ENCODE peak calls at places on chromosome 16, in seven cellular contexts. Z is lung, F is cardiac muscle cell, K is testis, I is thoracic aorta, L is small intestine, D is OCI-LY7. X is an unnamed sample.

GRCh38 chr16:1152123-1152638 is 725 bp upstream of the CACNA1H start:
- DNase-seq in Z (no peak), F (peak), K (no peak), I (no peak), L (no peak), D (no peak), X (peak)

GRCh38 chr16:11325404-11326083 is 19.7 kb upstream of the RMI2 start:
- DNase-seq in Z (no peak), F (no peak), K (no peak), I (no peak), L (no peak), D (peak), X (no peak)

GRCh38 chr16:66360624-66361324 is 5.7 kb upstream of the CDH5 start:
- DNase-seq in Z (no peak), F (no peak), K (no peak), I (no peak), L (no peak), D (peak), X (peak)

GRCh38 chr16:2350500-2350899 is 10.0 kb upstream of the ABCA3 start:
- DNase-seq in Z (no peak), F (no peak), K (no peak), I (no peak), L (no peak), D (no peak), X (no peak)

GRCh38 chr16:17106243-17106791 is 364.4 kb downstream of the XYLT1 start:
- DNase-seq in Z (no peak), F (peak), K (no peak), I (no peak), L (no peak), D (no peak), X (no peak)

GRCh38 chr16:73846292-73846849 is 450.2 kb upstream of the PSMD7 start:
- DNase-seq in Z (no peak), F (peak), K (no peak), I (no peak), L (no peak), D (no peak), X (no peak)

GRCh38 chr16:58511933-58512815 is 3.1 kb upstream of the SETD6 start:
- DNase-seq in Z (peak), F (peak), K (peak), I (peak), L (peak), D (peak), X (peak)

GRCh38 chr16:86882586-86883280 is 304.4 kb downstream of the FOXL1 start:
- DNase-seq in Z (no peak), F (peak), K (peak), I (no peak), L (no peak), D (no peak), X (peak)

GRCh38 chr16:12971216-12971615 is 69.8 kb downstream of the SHISA9 start:
- DNase-seq in Z (no peak), F (no peak), K (peak), I (no peak), L (no peak), D (no peak), X (peak)

GRCh38 chr16:15607700-15608396 is 35.1 kb downstream of the MARF1 start:
- DNase-seq in Z (no peak), F (no peak), K (peak), I (no peak), L (no peak), D (no peak), X (peak)

GRCh38 chr16:79081292-79082066 is 519.1 kb downstream of the MAF start:
- DNase-seq in Z (no peak), F (no peak), K (no peak), I (no peak), L (peak), D (no peak), X (no peak)

GRCh38 chr16:28311413-28311812 is 19.1 kb downstream of the SBK1 start:
- DNase-seq in Z (no peak), F (no peak), K (no peak), I (no peak), L (no peak), D (no peak), X (no peak)

GRCh38 chr16:17225551-17225950 is 245.2 kb downstream of the XYLT1 start:
- DNase-seq in Z (no peak), F (no peak), K (no peak), I (no peak), L (peak), D (no peak), X (no peak)

GRCh38 chr16:3004781-3005284 is 7.9 kb upstream of the CLDN9 start:
- DNase-seq in Z (peak), F (peak), K (no peak), I (no peak), L (peak), D (no peak), X (no peak)

GRCh38 chr16:86122681-86123342 is 223.8 kb downstream of the IRF8 start:
- DNase-seq in Z (no peak), F (no peak), K (no peak), I (no peak), L (peak), D (no peak), X (no peak)

GRCh38 chr16:951660-952301 is 19.0 kb downstream of the LMF1 start:
- DNase-seq in Z (no peak), F (no peak), K (no peak), I (no peak), L (no peak), D (no peak), X (no peak)

DNA sequence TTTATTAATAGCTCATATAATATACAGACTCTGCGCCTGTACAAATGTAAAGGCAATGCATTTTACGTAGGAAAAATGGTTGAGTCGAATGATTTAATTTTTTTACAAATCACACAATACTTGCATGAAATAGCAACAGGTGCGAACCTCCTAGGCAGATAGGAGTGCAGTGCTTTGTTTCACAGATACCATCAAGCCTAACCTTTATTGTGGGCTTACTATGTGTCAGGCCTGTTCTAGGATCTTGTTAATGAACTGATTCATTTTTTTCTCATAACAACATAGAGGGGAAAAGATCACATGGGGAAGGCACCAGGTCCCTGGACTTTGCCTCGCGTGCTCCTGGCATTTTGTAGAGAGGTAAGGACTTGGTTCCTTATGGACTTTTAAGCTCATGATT is 107.8 kb downstream of the PRKCB start:
- DNase-seq in Z (no peak), F (no peak), K (no peak), I (no peak), L (no peak), D (no peak), X (no peak)
- H3K27ac ChIP-seq in Z (no peak), F (no peak), K (no peak), I (no peak), L (no peak), D (no peak), X (no peak)

DNA sequence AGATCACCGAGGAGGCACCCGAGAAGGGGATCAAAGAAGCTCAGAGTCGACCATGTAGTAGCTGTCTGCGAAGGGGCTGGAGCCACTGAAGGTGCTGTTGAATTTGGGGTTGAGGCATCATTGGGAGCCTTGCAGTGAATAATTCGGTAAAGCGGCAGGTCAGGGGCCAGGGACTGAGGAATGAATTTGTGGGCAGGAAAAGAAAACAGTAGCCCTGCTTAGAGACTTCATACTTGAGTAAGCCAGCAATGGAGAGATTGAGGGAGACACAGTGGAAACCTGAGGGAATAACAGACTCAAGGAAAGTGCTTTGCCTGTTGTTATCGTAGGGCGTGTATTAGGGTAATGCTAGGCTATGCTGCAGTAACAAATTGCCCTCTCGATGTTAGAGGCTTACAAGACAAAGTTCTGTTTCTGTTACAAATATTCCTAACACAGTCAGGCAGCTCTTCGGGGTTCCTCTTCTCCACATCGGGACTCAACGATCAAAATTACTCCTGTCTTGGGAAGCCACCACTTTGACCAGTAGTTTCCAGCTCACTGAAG is 13.4 kb upstream of the HERPUD1 start:
- DNase-seq in Z (no peak), F (no peak), K (no peak), I (no peak), L (no peak), D (no peak), X (no peak)
- H3K27ac ChIP-seq in Z (no peak), F (no peak), K (no peak), I (no peak), L (peak), D (peak), X (no peak)

DNA sequence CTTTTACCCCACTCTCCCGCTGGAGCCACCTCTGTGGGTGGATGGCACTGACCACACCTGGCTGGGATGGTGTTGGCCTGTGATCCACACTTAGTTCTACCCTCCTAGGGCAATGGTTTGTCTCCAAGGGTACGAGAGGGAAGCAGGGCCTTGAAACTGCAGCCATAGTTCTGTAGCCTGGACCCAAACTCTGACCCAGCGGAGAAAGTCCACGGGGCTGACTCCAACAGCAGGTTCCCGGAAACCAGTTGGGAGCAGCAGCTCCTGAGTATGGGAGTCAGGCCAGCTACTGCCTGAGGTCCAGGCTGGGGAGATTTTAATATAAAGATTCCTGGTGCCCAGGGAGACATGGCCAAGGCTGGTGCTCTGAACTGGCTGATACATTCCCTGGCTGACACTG is 23.6 kb upstream of the MTSS2 start:
- DNase-seq in Z (no peak), F (no peak), K (no peak), I (no peak), L (no peak), D (no peak), X (no peak)
- H3K27ac ChIP-seq in Z (peak), F (no peak), K (no peak), I (no peak), L (peak), D (no peak), X (no peak)

GRCh38 chr16:46693598-46693997 is 4.1 kb downstream of the ORC6 start:
- DNase-seq in Z (no peak), F (no peak), K (no peak), I (no peak), L (no peak), D (no peak), X (no peak)

GRCh38 chr16:46689492-46690280 is at the start of gene ORC6:
- DNase-seq in Z (peak), F (peak), K (peak), I (peak), L (peak), D (peak), X (peak)

GRCh38 chr16:46690281-46691178 is 1.1 kb downstream of the ORC6 start:
- DNase-seq in Z (no peak), F (peak), K (peak), I (no peak), L (peak), D (peak), X (no peak)

GRCh38 chr16:46688657-46689491 is at the start of gene VPS35:
- DNase-seq in Z (peak), F (peak), K (peak), I (peak), L (peak), D (peak), X (peak)

DNA sequence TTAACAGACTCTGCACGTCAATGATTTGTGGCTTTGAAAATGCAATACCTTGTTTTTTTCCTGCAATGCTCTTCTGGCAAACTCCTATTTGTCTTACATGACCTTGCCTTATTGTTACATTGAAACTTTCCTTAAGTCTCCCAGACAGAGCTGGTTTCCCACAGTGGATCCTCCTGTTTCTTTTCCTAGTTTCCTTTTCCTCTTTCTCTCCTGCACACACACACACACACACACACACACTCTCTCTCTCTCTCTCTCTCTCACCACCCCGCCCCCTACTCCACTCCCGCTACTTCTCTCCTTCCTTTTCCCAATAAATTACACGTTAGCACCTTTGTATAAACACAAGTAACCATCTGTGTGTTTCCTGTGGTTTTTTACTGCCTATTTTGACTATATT is 2.3 kb downstream of the ORC6 start:
- DNase-seq in Z (no peak), F (no peak), K (no peak), I (no peak), L (no peak), D (peak), X (no peak)
- H3K27ac ChIP-seq in Z (no peak), F (peak), K (no peak), I (no peak), L (no peak), D (peak), X (no peak)

GRCh38 chr16:70552675-70553074 is 29.1 kb downstream of the SF3B3 start:
- DNase-seq in Z (no peak), F (no peak), K (no peak), I (no peak), L (no peak), D (no peak), X (no peak)

GRCh38 chr16:70553645-70554044 is 30.0 kb downstream of the SF3B3 start:
- DNase-seq in Z (no peak), F (no peak), K (no peak), I (no peak), L (no peak), D (no peak), X (no peak)

GRCh38 chr16:70556063-70556462 is 32.4 kb downstream of the SF3B3 start:
- DNase-seq in Z (no peak), F (no peak), K (no peak), I (no peak), L (no peak), D (no peak), X (no peak)

GRCh38 chr16:70551788-70552187 is 28.2 kb downstream of the SF3B3 start:
- DNase-seq in Z (no peak), F (no peak), K (no peak), I (no peak), L (no peak), D (no peak), X (no peak)

GRCh38 chr16:70553175-70553574 is 29.6 kb downstream of the SF3B3 start:
- DNase-seq in Z (no peak), F (no peak), K (no peak), I (no peak), L (no peak), D (no peak), X (no peak)
- H3K27ac ChIP-seq in Z (no peak), F (no peak), K (no peak), I (no peak), L (peak), D (no peak), X (no peak)

GRCh38 chr16:84993926-84994325 is 17.4 kb downstream of the ZDHHC7 start:
- DNase-seq in Z (no peak), F (no peak), K (no peak), I (no peak), L (no peak), D (no peak), X (no peak)

GRCh38 chr16:84995666-84996065 is 15.7 kb downstream of the ZDHHC7 start:
- DNase-seq in Z (no peak), F (no peak), K (no peak), I (no peak), L (peak), D (no peak), X (no peak)

GRCh38 chr16:84999200-84999599 is 12.1 kb downstream of the ZDHHC7 start:
- DNase-seq in Z (no peak), F (no peak), K (no peak), I (no peak), L (no peak), D (no peak), X (no peak)

GRCh38 chr16:84999857-85000480 is 11.4 kb downstream of the ZDHHC7 start:
- DNase-seq in Z (no peak), F (no peak), K (no peak), I (no peak), L (no peak), D (no peak), X (no peak)

GRCh38 chr16:84996365-84996764 is 15.0 kb downstream of the ZDHHC7 start:
- DNase-seq in Z (no peak), F (no peak), K (no peak), I (no peak), L (no peak), D (no peak), X (no peak)
- H3K27ac ChIP-seq in Z (peak), F (no peak), K (no peak), I (peak), L (peak), D (no peak), X (no peak)